ENCODE peak calls at places on chromosomes 11 and 22, in six cellular contexts. P is GM23338; B is hypothalamus; H is activated CD4-positive, alpha-beta T cell treated with anti-CD3 and anti-CD28 coated beads for 24 hours; Q is GM10248; Y is GM04504. J is an unnamed sample.

GRCh38 chr11:118219244-118219643 is 5.6 kb downstream of the JAML start:
- DNase-seq in P (no peak), B (no peak), H (no peak), Q (no peak), Y (no peak), J (no peak)

GRCh38 chr11:95853138-95853537 is 62.8 kb downstream of the CEP57 start:
- DNase-seq in P (no peak), B (no peak), H (no peak), Q (no peak), Y (no peak), J (no peak)

GRCh38 chr11:118224512-118225180 is at the start of gene JAML:
- DNase-seq in P (no peak), B (no peak), H (peak), Q (peak), Y (no peak), J (no peak)

GRCh38 chr11:109241988-109242387 is 180.0 kb upstream of the C11orf87 start:
- DNase-seq in P (peak), B (no peak), H (no peak), Q (no peak), Y (no peak), J (no peak)

GRCh38 chr11:44300881-44301855 is 8.8 kb downstream of the ALX4 start:
- DNase-seq in P (no peak), B (no peak), H (no peak), Q (no peak), Y (no peak), J (peak)

GRCh38 chr11:5808500-5809121 is at the start of gene OR52N2:
- DNase-seq in P (peak), B (peak), H (peak), Q (peak), Y (peak), J (peak)

GRCh38 chr11:8262552-8263108 is 1.0 kb downstream of the LMO1 start:
- DNase-seq in P (peak), B (peak), H (peak), Q (no peak), Y (peak), J (peak)

GRCh38 chr11:129694538-129694937 is 121.1 kb upstream of the TMEM45B start:
- DNase-seq in P (peak), B (no peak), H (no peak), Q (peak), Y (no peak), J (peak)

GRCh38 chr22:22779213-22779612 is 108.4 kb upstream of the IGLL5 start:
- DNase-seq in P (no peak), B (no peak), H (no peak), Q (no peak), Y (no peak), J (no peak)

GRCh38 chr11:3130269-3131071 is 34.6 kb downstream of the OSBPL5 start:
- DNase-seq in P (no peak), B (no peak), H (no peak), Q (no peak), Y (no peak), J (no peak)

GRCh38 chr22:50084570-50084969 is 656 bp downstream of the MLC1 start:
- DNase-seq in P (no peak), B (no peak), H (no peak), Q (no peak), Y (no peak), J (no peak)